ENCODE peak calls at places on chromosomes 4 and X, in nine cellular contexts. One of them, this sample, is unnamed. For H3K4me1, the result is how much of the 10 kb centered on the place peaks cover.

GRCh38 chrX:51837926-51838325 is 55.5 kb upstream of the MAGED1 start:
- DNase-seq in GM23338: no peak
- DNase-seq in OCI-LY7: no peak
- DNase-seq in astrocyte: peak
- DNase-seq in effector memory CD4-positive, alpha-beta T cell: no peak
- DNase-seq in A549: no peak
- DNase-seq in fibroblast of lung: peak
- DNase-seq in aorta: no peak
- DNase-seq in kidney: no peak
- DNase-seq in this sample: no peak

GRCh38 chrX:78923198-78924015 is 21.8 kb upstream of the P2RY10 start:
- DNase-seq in GM23338: no peak
- DNase-seq in OCI-LY7: no peak
- DNase-seq in astrocyte: no peak
- DNase-seq in effector memory CD4-positive, alpha-beta T cell: no peak
- DNase-seq in A549: no peak
- DNase-seq in fibroblast of lung: no peak
- DNase-seq in aorta: no peak
- DNase-seq in kidney: no peak
- DNase-seq in this sample: no peak

GRCh38 chr4:11765849-11766453 is 337.3 kb upstream of the HS3ST1 start:
- DNase-seq in GM23338: peak
- DNase-seq in OCI-LY7: peak
- DNase-seq in astrocyte: peak
- DNase-seq in effector memory CD4-positive, alpha-beta T cell: no peak
- DNase-seq in A549: peak
- DNase-seq in fibroblast of lung: peak
- DNase-seq in aorta: no peak
- DNase-seq in kidney: no peak
- DNase-seq in this sample: no peak

GRCh38 chr4:156695163-156695562 is 276.4 kb downstream of the PDGFC start:
- DNase-seq in GM23338: no peak
- DNase-seq in OCI-LY7: no peak
- DNase-seq in astrocyte: no peak
- DNase-seq in effector memory CD4-positive, alpha-beta T cell: no peak
- DNase-seq in A549: no peak
- DNase-seq in fibroblast of lung: no peak
- DNase-seq in aorta: no peak
- DNase-seq in kidney: no peak
- DNase-seq in this sample: no peak

GRCh38 chr4:1105662-1106061 is 7.7 kb downstream of the RNF212 start:
- DNase-seq in GM23338: peak
- DNase-seq in OCI-LY7: no peak
- DNase-seq in astrocyte: no peak
- DNase-seq in effector memory CD4-positive, alpha-beta T cell: no peak
- DNase-seq in A549: no peak
- DNase-seq in fibroblast of lung: no peak
- DNase-seq in aorta: no peak
- DNase-seq in kidney: no peak
- DNase-seq in this sample: no peak

GRCh38 chr4:61511716-61512488 is 311.8 kb downstream of the ADGRL3 start:
- DNase-seq in GM23338: no peak
- DNase-seq in OCI-LY7: no peak
- DNase-seq in astrocyte: peak
- DNase-seq in effector memory CD4-positive, alpha-beta T cell: no peak
- DNase-seq in A549: no peak
- DNase-seq in fibroblast of lung: peak
- DNase-seq in aorta: no peak
- DNase-seq in kidney: no peak
- DNase-seq in this sample: no peak

GRCh38 chrX:15751160-15751819 is 13.2 kb downstream of the CA5B start:
- DNase-seq in GM23338: no peak
- DNase-seq in OCI-LY7: no peak
- DNase-seq in astrocyte: peak
- DNase-seq in effector memory CD4-positive, alpha-beta T cell: no peak
- DNase-seq in A549: no peak
- DNase-seq in fibroblast of lung: peak
- DNase-seq in aorta: no peak
- DNase-seq in kidney: no peak
- DNase-seq in this sample: peak

GRCh38 chrX:100424012-100424411 is 13.9 kb upstream of the PCDH19 start:
- DNase-seq in GM23338: peak
- DNase-seq in OCI-LY7: no peak
- DNase-seq in astrocyte: no peak
- DNase-seq in effector memory CD4-positive, alpha-beta T cell: no peak
- DNase-seq in A549: no peak
- DNase-seq in fibroblast of lung: no peak
- DNase-seq in aorta: no peak
- DNase-seq in kidney: no peak
- DNase-seq in this sample: no peak

GRCh38 chrX:30955687-30956086 is 66.6 kb upstream of the TAB3 start:
- DNase-seq in GM23338: no peak
- DNase-seq in OCI-LY7: no peak
- DNase-seq in astrocyte: no peak
- DNase-seq in effector memory CD4-positive, alpha-beta T cell: no peak
- DNase-seq in A549: no peak
- DNase-seq in fibroblast of lung: no peak
- DNase-seq in aorta: no peak
- DNase-seq in kidney: no peak
- DNase-seq in this sample: no peak

GRCh38 chr4:71211748-71212147 is 127.1 kb upstream of the SLC4A4 start:
- DNase-seq in GM23338: no peak
- DNase-seq in OCI-LY7: no peak
- DNase-seq in astrocyte: peak
- DNase-seq in effector memory CD4-positive, alpha-beta T cell: no peak
- DNase-seq in A549: no peak
- DNase-seq in fibroblast of lung: peak
- DNase-seq in aorta: no peak
- DNase-seq in kidney: no peak
- DNase-seq in this sample: no peak

GRCh38 chrX:140507223-140507981 is 2.5 kb upstream of the SOX3 start:
- DNase-seq in GM23338: no peak
- DNase-seq in OCI-LY7: no peak
- DNase-seq in astrocyte: no peak
- DNase-seq in effector memory CD4-positive, alpha-beta T cell: no peak
- DNase-seq in A549: no peak
- DNase-seq in fibroblast of lung: no peak
- DNase-seq in aorta: no peak
- DNase-seq in kidney: no peak
- DNase-seq in this sample: no peak

GRCh38 chr4:164252286-164252685 is 501.6 kb upstream of the SMIM31 start:
- DNase-seq in GM23338: peak
- DNase-seq in OCI-LY7: no peak
- DNase-seq in astrocyte: peak
- DNase-seq in effector memory CD4-positive, alpha-beta T cell: no peak
- DNase-seq in A549: no peak
- DNase-seq in fibroblast of lung: peak
- DNase-seq in aorta: no peak
- DNase-seq in kidney: no peak
- DNase-seq in this sample: no peak

GRCh38 chrX:46837543-46838481 is 969 bp downstream of the RP2 start:
- DNase-seq in GM23338: no peak
- DNase-seq in OCI-LY7: peak
- DNase-seq in astrocyte: peak
- DNase-seq in effector memory CD4-positive, alpha-beta T cell: no peak
- DNase-seq in A549: peak
- DNase-seq in fibroblast of lung: peak
- DNase-seq in aorta: no peak
- DNase-seq in kidney: no peak
- DNase-seq in this sample: peak

GRCh38 chrX:68821616-68822015 is 7.2 kb upstream of the EFNB1 start:
- DNase-seq in GM23338: no peak
- DNase-seq in OCI-LY7: no peak
- DNase-seq in astrocyte: no peak
- DNase-seq in effector memory CD4-positive, alpha-beta T cell: no peak
- DNase-seq in A549: no peak
- DNase-seq in fibroblast of lung: no peak
- DNase-seq in aorta: no peak
- DNase-seq in kidney: no peak
- DNase-seq in this sample: no peak

GRCh38 chr4:72136429-72136828 is 104.6 kb downstream of the NPFFR2 start:
- DNase-seq in GM23338: peak
- DNase-seq in OCI-LY7: no peak
- DNase-seq in astrocyte: peak
- DNase-seq in effector memory CD4-positive, alpha-beta T cell: no peak
- DNase-seq in A549: no peak
- DNase-seq in fibroblast of lung: no peak
- DNase-seq in aorta: no peak
- DNase-seq in kidney: no peak
- DNase-seq in this sample: no peak

DNA sequence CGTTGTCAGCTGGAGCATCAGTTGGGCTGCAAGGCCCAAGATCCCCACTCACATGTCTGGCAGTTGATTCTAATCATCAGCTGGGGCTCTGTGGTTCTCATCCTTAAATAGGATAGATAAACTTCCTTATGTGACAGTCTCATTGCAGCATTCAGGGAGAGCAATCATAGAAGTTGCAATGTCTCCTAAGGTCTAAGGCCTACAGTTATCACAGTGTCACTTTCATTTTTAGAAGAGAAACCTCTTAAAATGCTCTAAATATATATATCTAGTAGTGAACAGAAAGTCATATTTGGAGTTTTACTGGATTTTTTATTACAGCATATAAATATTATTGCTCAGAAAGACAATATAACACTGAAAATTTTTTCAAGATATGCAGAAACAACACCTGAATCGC is 226.0 kb upstream of the PPP1R2C start:
- DNase-seq in GM23338: no peak
- DNase-seq in OCI-LY7: peak
- DNase-seq in astrocyte: no peak
- DNase-seq in effector memory CD4-positive, alpha-beta T cell: no peak
- DNase-seq in A549: no peak
- DNase-seq in fibroblast of lung: no peak
- DNase-seq in aorta: no peak
- DNase-seq in kidney: no peak
- DNase-seq in this sample: no peak
- H3K4me1 ChIP-seq in GM23338: under half
- H3K4me1 ChIP-seq in OCI-LY7: under half
- H3K4me1 ChIP-seq in astrocyte: under half
- H3K4me1 ChIP-seq in effector memory CD4-positive, alpha-beta T cell: under half
- H3K4me1 ChIP-seq in A549: under half
- H3K4me1 ChIP-seq in fibroblast of lung: under half
- H3K4me1 ChIP-seq in aorta: under half
- H3K4me1 ChIP-seq in kidney: under half
- H3K4me1 ChIP-seq in this sample: under half

DNA sequence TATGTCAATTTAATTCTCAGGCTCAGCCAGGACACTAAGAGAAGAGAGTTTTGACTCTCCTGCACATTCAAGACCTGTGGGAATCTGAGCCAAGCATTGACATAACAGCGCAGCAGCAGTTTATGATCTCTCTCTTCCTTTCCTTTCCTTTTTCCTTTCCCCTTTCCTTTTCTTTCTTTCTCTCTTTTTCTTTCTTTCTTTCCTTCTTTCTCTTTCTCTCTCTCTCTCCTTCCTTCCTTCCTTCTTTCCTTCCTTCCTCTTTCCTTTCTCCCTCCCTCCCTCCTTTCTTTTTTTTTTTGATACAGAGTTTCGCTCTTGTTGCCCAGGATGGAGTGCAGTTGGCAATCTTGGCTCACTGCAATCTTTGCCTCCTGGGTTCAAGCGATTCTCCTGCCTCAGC is 21.6 kb downstream of the SAT1 start:
- DNase-seq in GM23338: no peak
- DNase-seq in OCI-LY7: no peak
- DNase-seq in astrocyte: no peak
- DNase-seq in effector memory CD4-positive, alpha-beta T cell: no peak
- DNase-seq in A549: no peak
- DNase-seq in fibroblast of lung: no peak
- DNase-seq in aorta: no peak
- DNase-seq in kidney: no peak
- DNase-seq in this sample: no peak
- H3K4me3 ChIP-seq in GM23338: no peak
- H3K4me3 ChIP-seq in OCI-LY7: no peak
- H3K4me3 ChIP-seq in astrocyte: no peak
- H3K4me3 ChIP-seq in effector memory CD4-positive, alpha-beta T cell: no peak
- H3K4me3 ChIP-seq in A549: no peak
- H3K4me3 ChIP-seq in fibroblast of lung: no peak
- H3K4me3 ChIP-seq in aorta: no peak
- H3K4me3 ChIP-seq in kidney: no peak
- H3K4me3 ChIP-seq in this sample: no peak

DNA sequence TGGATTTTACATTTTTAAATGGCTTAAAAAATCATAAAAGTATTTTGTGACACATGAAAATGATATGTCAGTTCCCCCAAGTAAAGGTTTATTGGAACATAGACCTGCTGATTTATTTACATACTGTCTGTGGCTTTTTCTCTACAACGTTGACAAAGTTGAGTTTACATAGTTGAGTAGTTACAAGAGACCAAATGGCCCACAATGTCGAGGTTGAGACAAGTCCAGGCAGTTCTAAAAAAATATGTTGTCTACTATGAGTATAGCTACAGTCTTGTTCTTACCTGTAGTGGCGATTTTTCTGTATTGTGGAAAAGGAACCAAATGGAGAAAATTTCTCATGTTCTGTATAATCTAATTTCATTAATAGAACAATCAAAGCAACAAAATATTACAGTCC is 163.2 kb downstream of the FRAS1 start:
- DNase-seq in GM23338: no peak
- DNase-seq in OCI-LY7: no peak
- DNase-seq in astrocyte: no peak
- DNase-seq in effector memory CD4-positive, alpha-beta T cell: no peak
- DNase-seq in A549: no peak
- DNase-seq in fibroblast of lung: no peak
- DNase-seq in aorta: no peak
- DNase-seq in kidney: no peak
- DNase-seq in this sample: no peak
- H3K27ac ChIP-seq in GM23338: no peak
- H3K27ac ChIP-seq in OCI-LY7: no peak
- H3K27ac ChIP-seq in astrocyte: no peak
- H3K27ac ChIP-seq in effector memory CD4-positive, alpha-beta T cell: no peak
- H3K27ac ChIP-seq in A549: no peak
- H3K27ac ChIP-seq in fibroblast of lung: no peak
- H3K27ac ChIP-seq in aorta: no peak
- H3K27ac ChIP-seq in kidney: no peak
- H3K27ac ChIP-seq in this sample: no peak

DNA sequence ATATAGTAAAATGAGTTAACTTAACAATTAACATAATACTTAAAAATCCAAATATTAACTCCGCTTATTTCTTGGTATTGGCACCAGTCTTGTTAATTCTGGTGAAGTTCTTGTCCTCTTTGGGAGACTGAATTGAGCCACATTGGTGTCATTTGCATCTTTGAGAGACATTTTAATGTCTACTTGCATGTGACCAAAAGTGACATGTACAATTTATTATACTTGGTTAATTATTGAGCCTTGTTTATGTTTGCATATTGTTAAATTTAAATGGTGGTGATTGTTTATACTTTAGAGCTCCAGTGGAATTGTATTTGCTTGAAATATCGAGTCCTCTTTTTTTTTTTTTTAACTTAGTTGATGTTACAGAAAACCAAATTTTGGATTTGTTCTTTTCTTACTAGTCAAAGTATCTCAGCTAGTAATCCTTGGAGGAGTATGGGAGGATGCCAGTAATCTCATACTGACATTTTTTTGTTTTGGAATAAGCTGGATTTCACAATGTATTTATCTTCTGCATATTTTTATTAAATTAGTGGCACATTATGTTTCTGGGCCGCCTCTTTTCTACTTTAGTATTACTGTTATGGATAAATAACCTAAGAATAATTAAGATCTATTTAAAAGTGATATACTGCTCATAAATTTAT is 3.9 kb downstream of the SPCS3 start:
- DNase-seq in GM23338: no peak
- DNase-seq in OCI-LY7: no peak
- DNase-seq in astrocyte: no peak
- DNase-seq in effector memory CD4-positive, alpha-beta T cell: no peak
- DNase-seq in A549: no peak
- DNase-seq in fibroblast of lung: peak
- DNase-seq in aorta: no peak
- DNase-seq in kidney: no peak
- DNase-seq in this sample: no peak
- H3K4me1 ChIP-seq in GM23338: under half
- H3K4me1 ChIP-seq in OCI-LY7: under half
- H3K4me1 ChIP-seq in astrocyte: under half
- H3K4me1 ChIP-seq in effector memory CD4-positive, alpha-beta T cell: under half
- H3K4me1 ChIP-seq in A549: under half
- H3K4me1 ChIP-seq in fibroblast of lung: under half
- H3K4me1 ChIP-seq in aorta: under half
- H3K4me1 ChIP-seq in kidney: under half
- H3K4me1 ChIP-seq in this sample: half or more

This sample was measured in CD4-positive, alpha-beta memory T cell.